ENCODE peak calls at places on chromosome 11, in seven cellular contexts. I is T-cell, H is retina, K is mesothelial cell of epicardium, Q is substantia nigra, A is MCF 10A, L is coronary artery. C is an unnamed sample.
A peak's percentile ranks its signal among the peaks of the same experiment; 100 is the strongest.

GRCh38 chr11:11532574-11532973 is 89.2 kb downstream of the GALNT18 start:
- DNase-seq in I (no peak), H (no peak), K (no peak), Q (no peak), A (no peak), L (no peak), C (no peak)

GRCh38 chr11:126122863-126123262 is 60.2 kb upstream of the CDON start:
- DNase-seq in I (no peak), H (no peak), K (no peak), Q (no peak), A (no peak), L (no peak), C (no peak)

GRCh38 chr11:57779275-57779674 is 17.7 kb downstream of the CTNND1 start:
- DNase-seq in I (no peak), H (peak; percentile 46), K (no peak), Q (no peak), A (peak; percentile 66), L (no peak), C (no peak)

GRCh38 chr11:75576445-75577049 is 14.5 kb downstream of the SERPINH1 start:
- DNase-seq in I (no peak), H (no peak), K (no peak), Q (no peak), A (no peak), L (no peak), C (no peak)

GRCh38 chr11:122690801-122691649 is 35.5 kb downstream of the UBASH3B start:
- DNase-seq in I (peak; percentile 11), H (peak; percentile 51), K (no peak), Q (no peak), A (no peak), L (no peak), C (no peak)

GRCh38 chr11:132852361-132852760 is 679.9 kb downstream of the OPCML start:
- DNase-seq in I (no peak), H (no peak), K (no peak), Q (no peak), A (no peak), L (no peak), C (no peak)

GRCh38 chr11:62689421-62690183 is at the start of gene LRRN4CL:
- DNase-seq in I (no peak), H (no peak), K (peak; percentile 43), Q (no peak), A (peak; percentile 83), L (peak; percentile 83), C (no peak)

GRCh38 chr11:47305734-47306483 is 36.0 kb downstream of the MADD start:
- DNase-seq in I (no peak), H (peak; percentile 9), K (no peak), Q (peak; percentile 54), A (peak; percentile 19), L (peak; percentile 92), C (peak; percentile 65)

GRCh38 chr11:6531267-6531752 is 34.2 kb downstream of the DNHD1 start:
- DNase-seq in I (peak; percentile 19), H (peak; percentile 66), K (no peak), Q (peak; percentile 2), A (peak; percentile 56), L (no peak), C (no peak)

GRCh38 chr11:26721967-26722366 is at the start of gene SLC5A12:
- DNase-seq in I (no peak), H (no peak), K (no peak), Q (no peak), A (no peak), L (no peak), C (no peak)

GRCh38 chr11:65430406-65431217 is 8.0 kb downstream of the NEAT1 start:
- DNase-seq in I (no peak), H (no peak), K (no peak), Q (no peak), A (peak; percentile 54), L (peak; percentile 45), C (no peak)

GRCh38 chr11:58923300-58923788 is 15.9 kb upstream of the GLYATL1 start:
- DNase-seq in I (no peak), H (peak; percentile 25), K (no peak), Q (no peak), A (peak; percentile 84), L (no peak), C (no peak)

C was measured in glutamatergic neuron.